ENCODE peak calls at places on chromosomes 11 and 22, in eight cellular contexts. One of them, this sample, is unnamed.

GRCh38 chr22:37284807-37285355 is 2.6 kb downstream of the CYTH4 start:
- DNase-seq in heart left ventricle: peak; percentile 62
- DNase-seq in fibroblast of lung: no peak
- DNase-seq in adipocyte: no peak
- DNase-seq in esophagus squamous epithelium: no peak
- DNase-seq in cardiac muscle cell: peak; percentile 39
- DNase-seq in psoas muscle: peak; percentile 73
- DNase-seq in upper lobe of right lung: peak; percentile 76
- DNase-seq in this sample: peak; percentile 70

GRCh38 chr11:97332271-97332670 is 942.5 kb downstream of the JRKL start:
- DNase-seq in heart left ventricle: no peak
- DNase-seq in fibroblast of lung: no peak
- DNase-seq in adipocyte: no peak
- DNase-seq in esophagus squamous epithelium: no peak
- DNase-seq in cardiac muscle cell: no peak
- DNase-seq in psoas muscle: no peak
- DNase-seq in upper lobe of right lung: no peak
- DNase-seq in this sample: no peak

GRCh38 chr11:87007938-87008337 is 29.8 kb upstream of the TMEM135 start:
- DNase-seq in heart left ventricle: no peak
- DNase-seq in fibroblast of lung: peak; percentile 59
- DNase-seq in adipocyte: no peak
- DNase-seq in esophagus squamous epithelium: no peak
- DNase-seq in cardiac muscle cell: no peak
- DNase-seq in psoas muscle: no peak
- DNase-seq in upper lobe of right lung: no peak
- DNase-seq in this sample: no peak

GRCh38 chr11:122007611-122008071 is 108.4 kb downstream of the BLID start:
- DNase-seq in heart left ventricle: peak; percentile 56
- DNase-seq in fibroblast of lung: peak; percentile 66
- DNase-seq in adipocyte: peak; percentile 12
- DNase-seq in esophagus squamous epithelium: no peak
- DNase-seq in cardiac muscle cell: no peak
- DNase-seq in psoas muscle: peak; percentile 56
- DNase-seq in upper lobe of right lung: no peak
- DNase-seq in this sample: peak; percentile 54

GRCh38 chr22:39543095-39543494 is 10.5 kb upstream of the RPS19BP1 start:
- DNase-seq in heart left ventricle: no peak
- DNase-seq in fibroblast of lung: no peak
- DNase-seq in adipocyte: peak; percentile 67
- DNase-seq in esophagus squamous epithelium: no peak
- DNase-seq in cardiac muscle cell: peak; percentile 68
- DNase-seq in psoas muscle: no peak
- DNase-seq in upper lobe of right lung: no peak
- DNase-seq in this sample: no peak

GRCh38 chr22:39170825-39171622 is 18.5 kb upstream of the CBX7 start:
- DNase-seq in heart left ventricle: peak; percentile 84
- DNase-seq in fibroblast of lung: peak; percentile 67
- DNase-seq in adipocyte: peak; percentile 91
- DNase-seq in esophagus squamous epithelium: no peak
- DNase-seq in cardiac muscle cell: peak; percentile 88
- DNase-seq in psoas muscle: peak; percentile 93
- DNase-seq in upper lobe of right lung: peak; percentile 92
- DNase-seq in this sample: peak; percentile 70

GRCh38 chr11:115377882-115378296 is 126.3 kb downstream of the CADM1 start:
- DNase-seq in heart left ventricle: no peak
- DNase-seq in fibroblast of lung: peak; percentile 8
- DNase-seq in adipocyte: no peak
- DNase-seq in esophagus squamous epithelium: no peak
- DNase-seq in cardiac muscle cell: no peak
- DNase-seq in psoas muscle: no peak
- DNase-seq in upper lobe of right lung: no peak
- DNase-seq in this sample: no peak

GRCh38 chr11:19872526-19873135 is 160.0 kb downstream of the NAV2 start:
- DNase-seq in heart left ventricle: no peak
- DNase-seq in fibroblast of lung: no peak
- DNase-seq in adipocyte: no peak
- DNase-seq in esophagus squamous epithelium: no peak
- DNase-seq in cardiac muscle cell: no peak
- DNase-seq in psoas muscle: no peak
- DNase-seq in upper lobe of right lung: no peak
- DNase-seq in this sample: no peak

GRCh38 chr11:1012740-1013627 is 23.5 kb downstream of the MUC6 start:
- DNase-seq in heart left ventricle: no peak
- DNase-seq in fibroblast of lung: no peak
- DNase-seq in adipocyte: no peak
- DNase-seq in esophagus squamous epithelium: no peak
- DNase-seq in cardiac muscle cell: no peak
- DNase-seq in psoas muscle: no peak
- DNase-seq in upper lobe of right lung: no peak
- DNase-seq in this sample: no peak

GRCh38 chr11:5380740-5381342 is 2.8 kb upstream of the OR51M1 start:
- DNase-seq in heart left ventricle: no peak
- DNase-seq in fibroblast of lung: peak; percentile 79
- DNase-seq in adipocyte: peak; percentile 88
- DNase-seq in esophagus squamous epithelium: no peak
- DNase-seq in cardiac muscle cell: peak; percentile 81
- DNase-seq in psoas muscle: no peak
- DNase-seq in upper lobe of right lung: no peak
- DNase-seq in this sample: peak; percentile 31

GRCh38 chr11:78231962-78232459 is 43.3 kb downstream of the USP35 start:
- DNase-seq in heart left ventricle: no peak
- DNase-seq in fibroblast of lung: peak; percentile 80
- DNase-seq in adipocyte: peak; percentile 63
- DNase-seq in esophagus squamous epithelium: no peak
- DNase-seq in cardiac muscle cell: no peak
- DNase-seq in psoas muscle: no peak
- DNase-seq in upper lobe of right lung: no peak
- DNase-seq in this sample: no peak

GRCh38 chr11:126687477-126687876 is 313.1 kb downstream of the KIRREL3 start:
- DNase-seq in heart left ventricle: no peak
- DNase-seq in fibroblast of lung: no peak
- DNase-seq in adipocyte: no peak
- DNase-seq in esophagus squamous epithelium: no peak
- DNase-seq in cardiac muscle cell: no peak
- DNase-seq in psoas muscle: no peak
- DNase-seq in upper lobe of right lung: no peak
- DNase-seq in this sample: no peak

GRCh38 chr11:108754901-108755625 is 90.2 kb downstream of the DDX10 start:
- DNase-seq in heart left ventricle: no peak
- DNase-seq in fibroblast of lung: peak; percentile 63
- DNase-seq in adipocyte: peak; percentile 25
- DNase-seq in esophagus squamous epithelium: no peak
- DNase-seq in cardiac muscle cell: no peak
- DNase-seq in psoas muscle: no peak
- DNase-seq in upper lobe of right lung: no peak
- DNase-seq in this sample: peak; percentile 37

GRCh38 chr11:9385288-9385902 is 943 bp downstream of the IPO7 start:
- DNase-seq in heart left ventricle: no peak
- DNase-seq in fibroblast of lung: no peak
- DNase-seq in adipocyte: peak; percentile 23
- DNase-seq in esophagus squamous epithelium: no peak
- DNase-seq in cardiac muscle cell: no peak
- DNase-seq in psoas muscle: no peak
- DNase-seq in upper lobe of right lung: no peak
- DNase-seq in this sample: no peak

GRCh38 chr22:26401726-26402125 is 27.3 kb upstream of the ASPHD2 start:
- DNase-seq in heart left ventricle: no peak
- DNase-seq in fibroblast of lung: no peak
- DNase-seq in adipocyte: no peak
- DNase-seq in esophagus squamous epithelium: no peak
- DNase-seq in cardiac muscle cell: no peak
- DNase-seq in psoas muscle: no peak
- DNase-seq in upper lobe of right lung: no peak
- DNase-seq in this sample: no peak

GRCh38 chr22:49352361-49353169 is 475.1 kb downstream of the BRD1 start:
- DNase-seq in heart left ventricle: no peak
- DNase-seq in fibroblast of lung: no peak
- DNase-seq in adipocyte: no peak
- DNase-seq in esophagus squamous epithelium: no peak
- DNase-seq in cardiac muscle cell: no peak
- DNase-seq in psoas muscle: peak; percentile 38
- DNase-seq in upper lobe of right lung: peak; percentile 48
- DNase-seq in this sample: no peak

GRCh38 chr11:88522624-88523361 is 185.3 kb upstream of the CTSC start:
- DNase-seq in heart left ventricle: no peak
- DNase-seq in fibroblast of lung: no peak
- DNase-seq in adipocyte: peak; percentile 22
- DNase-seq in esophagus squamous epithelium: no peak
- DNase-seq in cardiac muscle cell: no peak
- DNase-seq in psoas muscle: no peak
- DNase-seq in upper lobe of right lung: no peak
- DNase-seq in this sample: no peak

GRCh38 chr11:59012942-59013256 is 73.2 kb upstream of the GLYATL1B start:
- DNase-seq in heart left ventricle: no peak
- DNase-seq in fibroblast of lung: no peak
- DNase-seq in adipocyte: no peak
- DNase-seq in esophagus squamous epithelium: no peak
- DNase-seq in cardiac muscle cell: no peak
- DNase-seq in psoas muscle: no peak
- DNase-seq in upper lobe of right lung: peak; percentile 74
- DNase-seq in this sample: no peak

GRCh38 chr11:1927151-1928037 is 7.9 kb downstream of the TNNT3 start:
- DNase-seq in heart left ventricle: peak; percentile 55
- DNase-seq in fibroblast of lung: no peak
- DNase-seq in adipocyte: no peak
- DNase-seq in esophagus squamous epithelium: no peak
- DNase-seq in cardiac muscle cell: no peak
- DNase-seq in psoas muscle: peak; percentile 79
- DNase-seq in upper lobe of right lung: no peak
- DNase-seq in this sample: no peak

GRCh38 chr22:29328566-29329500 is 13.3 kb upstream of the RASL10A start:
- DNase-seq in heart left ventricle: no peak
- DNase-seq in fibroblast of lung: no peak
- DNase-seq in adipocyte: no peak
- DNase-seq in esophagus squamous epithelium: no peak
- DNase-seq in cardiac muscle cell: no peak
- DNase-seq in psoas muscle: peak; percentile 92
- DNase-seq in upper lobe of right lung: no peak
- DNase-seq in this sample: no peak

GRCh38 chr22:38697055-38697980 is 3.4 kb downstream of the JOSD1 start:
- DNase-seq in heart left ventricle: peak; percentile 65
- DNase-seq in fibroblast of lung: peak; percentile 32
- DNase-seq in adipocyte: peak; percentile 37
- DNase-seq in esophagus squamous epithelium: no peak
- DNase-seq in cardiac muscle cell: peak; percentile 25
- DNase-seq in psoas muscle: no peak
- DNase-seq in upper lobe of right lung: peak; percentile 53
- DNase-seq in this sample: no peak

GRCh38 chr11:103892603-103893002 is 143.8 kb upstream of the DDI1 start:
- DNase-seq in heart left ventricle: no peak
- DNase-seq in fibroblast of lung: peak; percentile 25
- DNase-seq in adipocyte: no peak
- DNase-seq in esophagus squamous epithelium: no peak
- DNase-seq in cardiac muscle cell: no peak
- DNase-seq in psoas muscle: no peak
- DNase-seq in upper lobe of right lung: no peak
- DNase-seq in this sample: no peak

GRCh38 chr11:103890654-103891053 is 145.8 kb upstream of the DDI1 start:
- DNase-seq in heart left ventricle: no peak
- DNase-seq in fibroblast of lung: no peak
- DNase-seq in adipocyte: no peak
- DNase-seq in esophagus squamous epithelium: no peak
- DNase-seq in cardiac muscle cell: no peak
- DNase-seq in psoas muscle: no peak
- DNase-seq in upper lobe of right lung: no peak
- DNase-seq in this sample: no peak

GRCh38 chr11:103894673-103895072 is 141.8 kb upstream of the DDI1 start:
- DNase-seq in heart left ventricle: no peak
- DNase-seq in fibroblast of lung: no peak
- DNase-seq in adipocyte: no peak
- DNase-seq in esophagus squamous epithelium: no peak
- DNase-seq in cardiac muscle cell: no peak
- DNase-seq in psoas muscle: no peak
- DNase-seq in upper lobe of right lung: no peak
- DNase-seq in this sample: no peak

GRCh38 chr11:103894034-103894433 is 142.4 kb upstream of the DDI1 start:
- DNase-seq in heart left ventricle: no peak
- DNase-seq in fibroblast of lung: no peak
- DNase-seq in adipocyte: no peak
- DNase-seq in esophagus squamous epithelium: no peak
- DNase-seq in cardiac muscle cell: no peak
- DNase-seq in psoas muscle: no peak
- DNase-seq in upper lobe of right lung: no peak
- DNase-seq in this sample: no peak

GRCh38 chr11:103893366-103893765 is 143.1 kb upstream of the DDI1 start:
- DNase-seq in heart left ventricle: no peak
- DNase-seq in fibroblast of lung: no peak
- DNase-seq in adipocyte: no peak
- DNase-seq in esophagus squamous epithelium: no peak
- DNase-seq in cardiac muscle cell: no peak
- DNase-seq in psoas muscle: no peak
- DNase-seq in upper lobe of right lung: no peak
- DNase-seq in this sample: no peak
- H3K27me3 ChIP-seq in heart left ventricle: no peaks in the 10 kb centered on the region
- H3K27me3 ChIP-seq in fibroblast of lung: no peaks in the 10 kb centered on the region
- H3K27me3 ChIP-seq in adipocyte: no peaks in the 10 kb centered on the region
- H3K27me3 ChIP-seq in esophagus squamous epithelium: no peaks in the 10 kb centered on the region
- H3K27me3 ChIP-seq in cardiac muscle cell: no peaks in the 10 kb centered on the region
- H3K27me3 ChIP-seq in psoas muscle: no peaks in the 10 kb centered on the region
- H3K27me3 ChIP-seq in upper lobe of right lung: no peaks in the 10 kb centered on the region
- H3K27me3 ChIP-seq in this sample: no peaks in the 10 kb centered on the region

GRCh38 chr11:8261921-8262551 is 1.6 kb downstream of the LMO1 start:
- DNase-seq in heart left ventricle: no peak
- DNase-seq in fibroblast of lung: no peak
- DNase-seq in adipocyte: no peak
- DNase-seq in esophagus squamous epithelium: no peak
- DNase-seq in cardiac muscle cell: no peak
- DNase-seq in psoas muscle: no peak
- DNase-seq in upper lobe of right lung: peak; percentile 19
- DNase-seq in this sample: peak; percentile 8
- H3K27me3 ChIP-seq in heart left ventricle: peaks cover 29% of the 10 kb centered on the region
- H3K27me3 ChIP-seq in fibroblast of lung: peaks cover 28% of the 10 kb centered on the region
- H3K27me3 ChIP-seq in adipocyte: peaks cover 56% of the 10 kb centered on the region
- H3K27me3 ChIP-seq in esophagus squamous epithelium: no peaks in the 10 kb centered on the region
- H3K27me3 ChIP-seq in cardiac muscle cell: peaks cover 59% of the 10 kb centered on the region
- H3K27me3 ChIP-seq in psoas muscle: no peaks in the 10 kb centered on the region
- H3K27me3 ChIP-seq in upper lobe of right lung: peaks cover 62% of the 10 kb centered on the region
- H3K27me3 ChIP-seq in this sample: no peaks in the 10 kb centered on the region

DNA sequence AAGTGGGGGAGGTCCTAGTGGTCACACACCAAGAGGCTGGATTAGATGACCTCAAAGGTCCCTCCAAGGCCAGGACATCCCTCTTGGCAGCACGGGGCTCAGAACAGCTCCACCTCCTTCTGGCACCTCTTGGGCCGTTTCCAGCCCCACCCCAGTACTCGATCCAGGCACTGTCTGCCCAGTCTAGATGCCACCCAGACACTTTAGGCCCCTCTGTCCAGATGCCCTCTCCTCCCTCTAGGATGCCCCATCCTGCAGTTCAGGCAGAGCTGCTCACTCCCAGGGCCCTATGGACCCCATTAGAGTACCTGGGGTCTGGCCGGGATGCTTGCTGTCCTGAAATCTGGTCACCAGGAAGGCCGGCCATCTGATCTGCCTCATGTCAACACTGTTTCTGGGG is 34.7 kb upstream of the PRR5 start:
- DNase-seq in heart left ventricle: no peak
- DNase-seq in fibroblast of lung: no peak
- DNase-seq in adipocyte: no peak
- DNase-seq in esophagus squamous epithelium: no peak
- DNase-seq in cardiac muscle cell: no peak
- DNase-seq in psoas muscle: peak; percentile 27
- DNase-seq in upper lobe of right lung: no peak
- DNase-seq in this sample: no peak
- H3K27me3 ChIP-seq in heart left ventricle: no peaks in the 10 kb centered on the region
- H3K27me3 ChIP-seq in fibroblast of lung: peaks cover 18% of the 10 kb centered on the region
- H3K27me3 ChIP-seq in adipocyte: no peaks in the 10 kb centered on the region
- H3K27me3 ChIP-seq in esophagus squamous epithelium: no peaks in the 10 kb centered on the region
- H3K27me3 ChIP-seq in cardiac muscle cell: peaks cover 11% of the 10 kb centered on the region
- H3K27me3 ChIP-seq in psoas muscle: no peaks in the 10 kb centered on the region
- H3K27me3 ChIP-seq in upper lobe of right lung: peaks cover 8% of the 10 kb centered on the region
- H3K27me3 ChIP-seq in this sample: no peaks in the 10 kb centered on the region

GRCh38 chr22:43110444-43110926 is at the start of gene BIK:
- DNase-seq in heart left ventricle: peak; percentile 52
- DNase-seq in fibroblast of lung: peak; percentile 27
- DNase-seq in adipocyte: peak; percentile 53
- DNase-seq in esophagus squamous epithelium: no peak
- DNase-seq in cardiac muscle cell: peak; percentile 75
- DNase-seq in psoas muscle: no peak
- DNase-seq in upper lobe of right lung: peak; percentile 75
- DNase-seq in this sample: no peak
- H3K27me3 ChIP-seq in heart left ventricle: no peaks in the 10 kb centered on the region
- H3K27me3 ChIP-seq in fibroblast of lung: peaks cover 40% of the 10 kb centered on the region
- H3K27me3 ChIP-seq in adipocyte: peaks cover 51% of the 10 kb centered on the region
- H3K27me3 ChIP-seq in esophagus squamous epithelium: no peaks in the 10 kb centered on the region
- H3K27me3 ChIP-seq in cardiac muscle cell: peaks cover 28% of the 10 kb centered on the region
- H3K27me3 ChIP-seq in psoas muscle: no peaks in the 10 kb centered on the region
- H3K27me3 ChIP-seq in upper lobe of right lung: peaks cover 30% of the 10 kb centered on the region
- H3K27me3 ChIP-seq in this sample: no peaks in the 10 kb centered on the region